ENCODE peak calls at places on chromosomes 3 and 15, in nine cellular contexts. One of them, this sample, is unnamed.

GRCh38 chr15:62958528-62958927 is 84.0 kb upstream of the TPM1 start:
- DNase-seq in A549: no peak
- DNase-seq in BJ: no peak
- DNase-seq in GM13977: no peak
- DNase-seq in stomach: peak
- DNase-seq in PC-9: no peak
- DNase-seq in glutamatergic neuron: no peak
- DNase-seq in progenitor cell of endocrine pancreas: no peak
- DNase-seq in transverse colon: no peak
- DNase-seq in this sample: no peak

GRCh38 chr15:88746451-88746850 is 56.8 kb upstream of the ACAN start:
- DNase-seq in progenitor cell of endocrine pancreas: no peak
- DNase-seq in BJ: no peak
- DNase-seq in A549: no peak
- DNase-seq in transverse colon: no peak
- DNase-seq in stomach: no peak
- DNase-seq in glutamatergic neuron: no peak
- DNase-seq in GM13977: no peak
- DNase-seq in PC-9: no peak
- DNase-seq in this sample: no peak

GRCh38 chr3:23758253-23758838 is 47.4 kb upstream of the UBE2E1 start:
- DNase-seq in PC-9: no peak
- DNase-seq in transverse colon: no peak
- DNase-seq in BJ: no peak
- DNase-seq in progenitor cell of endocrine pancreas: no peak
- DNase-seq in GM13977: no peak
- DNase-seq in glutamatergic neuron: no peak
- DNase-seq in stomach: no peak
- DNase-seq in A549: no peak
- DNase-seq in this sample: no peak

GRCh38 chr3:138950006-138950644 is 3.1 kb downstream of the FOXL2NB start:
- DNase-seq in GM13977: no peak
- DNase-seq in glutamatergic neuron: peak
- DNase-seq in PC-9: no peak
- DNase-seq in BJ: no peak
- DNase-seq in stomach: no peak
- DNase-seq in transverse colon: no peak
- DNase-seq in progenitor cell of endocrine pancreas: no peak
- DNase-seq in A549: no peak
- DNase-seq in this sample: no peak

GRCh38 chr3:124896824-124897526 is 9.8 kb upstream of the ITGB5 start:
- DNase-seq in A549: no peak
- DNase-seq in PC-9: no peak
- DNase-seq in glutamatergic neuron: no peak
- DNase-seq in GM13977: no peak
- DNase-seq in stomach: no peak
- DNase-seq in progenitor cell of endocrine pancreas: no peak
- DNase-seq in BJ: no peak
- DNase-seq in transverse colon: no peak
- DNase-seq in this sample: no peak

GRCh38 chr15:84582583-84583157 is 18.1 kb upstream of the ZSCAN2 start:
- DNase-seq in glutamatergic neuron: no peak
- DNase-seq in progenitor cell of endocrine pancreas: no peak
- DNase-seq in transverse colon: no peak
- DNase-seq in PC-9: no peak
- DNase-seq in GM13977: no peak
- DNase-seq in stomach: no peak
- DNase-seq in A549: no peak
- DNase-seq in BJ: no peak
- DNase-seq in this sample: no peak

GRCh38 chr3:41075958-41076357 is 123.3 kb upstream of the CTNNB1 start:
- DNase-seq in glutamatergic neuron: no peak
- DNase-seq in transverse colon: no peak
- DNase-seq in progenitor cell of endocrine pancreas: no peak
- DNase-seq in stomach: no peak
- DNase-seq in GM13977: no peak
- DNase-seq in A549: no peak
- DNase-seq in PC-9: no peak
- DNase-seq in BJ: no peak
- DNase-seq in this sample: no peak

GRCh38 chr15:85002517-85002916 is 20.9 kb downstream of the PDE8A start:
- DNase-seq in transverse colon: no peak
- DNase-seq in A549: no peak
- DNase-seq in glutamatergic neuron: no peak
- DNase-seq in progenitor cell of endocrine pancreas: no peak
- DNase-seq in stomach: no peak
- DNase-seq in PC-9: no peak
- DNase-seq in BJ: no peak
- DNase-seq in GM13977: no peak
- DNase-seq in this sample: no peak

GRCh38 chr3:181756645-181757044 is 44.9 kb downstream of the SOX2 start:
- DNase-seq in GM13977: no peak
- DNase-seq in BJ: no peak
- DNase-seq in transverse colon: no peak
- DNase-seq in PC-9: no peak
- DNase-seq in glutamatergic neuron: no peak
- DNase-seq in progenitor cell of endocrine pancreas: no peak
- DNase-seq in stomach: no peak
- DNase-seq in A549: no peak
- DNase-seq in this sample: no peak

GRCh38 chr15:90883971-90884718 is at the start of gene FES:
- DNase-seq in progenitor cell of endocrine pancreas: no peak
- DNase-seq in stomach: peak
- DNase-seq in A549: no peak
- DNase-seq in GM13977: peak
- DNase-seq in transverse colon: peak
- DNase-seq in PC-9: no peak
- DNase-seq in glutamatergic neuron: no peak
- DNase-seq in BJ: no peak
- DNase-seq in this sample: no peak

GRCh38 chr15:76987276-76987675 is 7.7 kb upstream of the PSTPIP1 start:
- DNase-seq in stomach: no peak
- DNase-seq in progenitor cell of endocrine pancreas: no peak
- DNase-seq in PC-9: no peak
- DNase-seq in GM13977: no peak
- DNase-seq in glutamatergic neuron: no peak
- DNase-seq in A549: no peak
- DNase-seq in BJ: no peak
- DNase-seq in transverse colon: no peak
- DNase-seq in this sample: no peak

GRCh38 chr3:128559486-128560225 is 66.7 kb upstream of the GATA2 start:
- DNase-seq in stomach: peak
- DNase-seq in glutamatergic neuron: no peak
- DNase-seq in A549: peak
- DNase-seq in progenitor cell of endocrine pancreas: no peak
- DNase-seq in transverse colon: no peak
- DNase-seq in GM13977: no peak
- DNase-seq in BJ: no peak
- DNase-seq in PC-9: peak
- DNase-seq in this sample: no peak

GRCh38 chr15:73483053-73483452 is 40.1 kb downstream of the REC114 start:
- DNase-seq in PC-9: no peak
- DNase-seq in glutamatergic neuron: no peak
- DNase-seq in A549: no peak
- DNase-seq in stomach: no peak
- DNase-seq in BJ: no peak
- DNase-seq in GM13977: no peak
- DNase-seq in progenitor cell of endocrine pancreas: no peak
- DNase-seq in transverse colon: no peak
- DNase-seq in this sample: no peak

GRCh38 chr3:17257269-17257668 is 372.5 kb downstream of the PLCL2 start:
- DNase-seq in PC-9: no peak
- DNase-seq in progenitor cell of endocrine pancreas: no peak
- DNase-seq in glutamatergic neuron: no peak
- DNase-seq in GM13977: no peak
- DNase-seq in stomach: no peak
- DNase-seq in transverse colon: no peak
- DNase-seq in BJ: no peak
- DNase-seq in A549: no peak
- DNase-seq in this sample: no peak

GRCh38 chr3:99355465-99355864 is 282.9 kb upstream of the COL8A1 start:
- DNase-seq in BJ: no peak
- DNase-seq in PC-9: no peak
- DNase-seq in transverse colon: no peak
- DNase-seq in glutamatergic neuron: no peak
- DNase-seq in GM13977: no peak
- DNase-seq in A549: no peak
- DNase-seq in stomach: no peak
- DNase-seq in progenitor cell of endocrine pancreas: no peak
- DNase-seq in this sample: no peak

GRCh38 chr3:99351097-99351496 is 287.3 kb upstream of the COL8A1 start:
- DNase-seq in glutamatergic neuron: no peak
- DNase-seq in BJ: no peak
- DNase-seq in progenitor cell of endocrine pancreas: no peak
- DNase-seq in transverse colon: peak
- DNase-seq in GM13977: no peak
- DNase-seq in A549: no peak
- DNase-seq in stomach: no peak
- DNase-seq in PC-9: no peak
- DNase-seq in this sample: peak

GRCh38 chr3:99357131-99357530 is 281.3 kb upstream of the COL8A1 start:
- DNase-seq in A549: no peak
- DNase-seq in GM13977: no peak
- DNase-seq in transverse colon: no peak
- DNase-seq in glutamatergic neuron: no peak
- DNase-seq in stomach: no peak
- DNase-seq in BJ: no peak
- DNase-seq in progenitor cell of endocrine pancreas: no peak
- DNase-seq in PC-9: no peak
- DNase-seq in this sample: no peak

GRCh38 chr3:99356681-99357080 is 281.7 kb upstream of the COL8A1 start:
- DNase-seq in A549: no peak
- DNase-seq in BJ: no peak
- DNase-seq in glutamatergic neuron: no peak
- DNase-seq in PC-9: no peak
- DNase-seq in GM13977: no peak
- DNase-seq in transverse colon: no peak
- DNase-seq in stomach: no peak
- DNase-seq in progenitor cell of endocrine pancreas: no peak
- DNase-seq in this sample: no peak

DNA sequence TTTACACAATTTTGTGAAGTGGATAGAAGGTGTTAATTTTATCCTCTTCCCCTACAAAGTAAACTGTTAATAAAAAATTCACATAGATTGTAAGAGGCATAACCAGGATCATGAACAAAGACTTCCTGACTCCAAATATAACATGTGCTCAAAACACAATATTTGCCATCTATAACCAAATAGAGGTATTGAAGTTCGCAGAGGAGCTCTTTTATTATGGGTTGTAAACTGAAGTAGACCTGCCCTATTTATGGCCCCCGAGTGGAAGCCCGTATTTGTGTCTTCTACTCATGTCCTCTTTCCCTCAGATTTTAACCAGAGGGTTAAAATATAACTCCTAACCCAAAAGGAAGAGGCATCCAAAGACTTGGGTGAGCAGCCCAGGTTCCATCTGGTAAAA is 285.6 kb upstream of the COL8A1 start:
- DNase-seq in PC-9: no peak
- DNase-seq in A549: no peak
- DNase-seq in BJ: no peak
- DNase-seq in GM13977: no peak
- DNase-seq in progenitor cell of endocrine pancreas: no peak
- DNase-seq in stomach: no peak
- DNase-seq in transverse colon: no peak
- DNase-seq in glutamatergic neuron: no peak
- DNase-seq in this sample: no peak
- TF ChIP-seq CTCF in PC-9: no peak
- TF ChIP-seq CTCF in A549: no peak
- TF ChIP-seq CTCF in BJ: no peak
- TF ChIP-seq CTCF in GM13977: no peak
- TF ChIP-seq CTCF in progenitor cell of endocrine pancreas: no peak
- TF ChIP-seq CTCF in stomach: no peak
- TF ChIP-seq CTCF in transverse colon: no peak
- TF ChIP-seq CTCF in glutamatergic neuron: no peak
- TF ChIP-seq CTCF in this sample: no peak

GRCh38 chr3:150408232-150409124 is at the start of gene TSC22D2:
- DNase-seq in transverse colon: peak
- DNase-seq in stomach: peak
- DNase-seq in BJ: peak
- DNase-seq in progenitor cell of endocrine pancreas: peak
- DNase-seq in GM13977: peak
- DNase-seq in A549: peak
- DNase-seq in glutamatergic neuron: peak
- DNase-seq in PC-9: peak
- DNase-seq in this sample: no peak
- TF ChIP-seq CTCF in transverse colon: no peak
- TF ChIP-seq CTCF in stomach: no peak
- TF ChIP-seq CTCF in BJ: peak
- TF ChIP-seq CTCF in progenitor cell of endocrine pancreas: peak
- TF ChIP-seq CTCF in GM13977: peak
- TF ChIP-seq CTCF in A549: no peak
- TF ChIP-seq CTCF in glutamatergic neuron: no peak
- TF ChIP-seq CTCF in PC-9: peak
- TF ChIP-seq CTCF in this sample: peak

GRCh38 chr15:93378547-93378946 is 289.5 kb upstream of the RGMA start:
- DNase-seq in A549: no peak
- DNase-seq in stomach: no peak
- DNase-seq in glutamatergic neuron: no peak
- DNase-seq in progenitor cell of endocrine pancreas: no peak
- DNase-seq in GM13977: no peak
- DNase-seq in transverse colon: no peak
- DNase-seq in PC-9: no peak
- DNase-seq in BJ: no peak
- DNase-seq in this sample: no peak
- TF ChIP-seq CTCF in A549: no peak
- TF ChIP-seq CTCF in stomach: no peak
- TF ChIP-seq CTCF in glutamatergic neuron: no peak
- TF ChIP-seq CTCF in progenitor cell of endocrine pancreas: no peak
- TF ChIP-seq CTCF in GM13977: no peak
- TF ChIP-seq CTCF in transverse colon: no peak
- TF ChIP-seq CTCF in PC-9: no peak
- TF ChIP-seq CTCF in BJ: no peak
- TF ChIP-seq CTCF in this sample: no peak

DNA sequence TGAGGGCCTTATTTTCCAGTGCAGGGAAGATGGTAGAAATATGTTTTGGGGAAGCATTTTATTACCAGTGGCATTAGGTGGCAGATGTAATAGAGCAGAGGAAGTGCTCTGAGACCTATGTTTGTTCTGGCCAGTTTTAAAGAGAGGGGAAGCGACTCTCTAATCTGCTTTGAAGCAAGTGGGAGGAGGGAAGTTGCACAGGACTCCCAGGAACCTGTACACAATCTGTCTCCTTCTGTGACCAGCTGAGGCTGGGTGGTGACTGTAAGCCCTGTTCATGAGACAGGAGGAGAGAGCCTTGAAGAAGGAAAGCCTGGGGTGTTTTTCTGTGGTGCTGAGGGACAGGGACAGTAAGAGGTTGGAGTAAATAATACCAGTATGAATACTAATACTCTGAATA is 60.5 kb downstream of the LPP start:
- DNase-seq in glutamatergic neuron: no peak
- DNase-seq in transverse colon: no peak
- DNase-seq in stomach: no peak
- DNase-seq in BJ: no peak
- DNase-seq in progenitor cell of endocrine pancreas: no peak
- DNase-seq in GM13977: no peak
- DNase-seq in A549: no peak
- DNase-seq in PC-9: no peak
- DNase-seq in this sample: no peak
- TF ChIP-seq CTCF in glutamatergic neuron: no peak
- TF ChIP-seq CTCF in transverse colon: no peak
- TF ChIP-seq CTCF in stomach: no peak
- TF ChIP-seq CTCF in BJ: no peak
- TF ChIP-seq CTCF in progenitor cell of endocrine pancreas: no peak
- TF ChIP-seq CTCF in GM13977: no peak
- TF ChIP-seq CTCF in A549: no peak
- TF ChIP-seq CTCF in PC-9: no peak
- TF ChIP-seq CTCF in this sample: no peak

This sample was measured in AG09309.